ENCODE peak calls at places on chromosomes 3 and 15, in four cellular contexts. J is GM23248; D is GM23338; S is activated CD8-positive, alpha-beta memory T cell treated with anti-CD3 and anti-CD28 coated beads, Interleukin-2, amount 10 ng/mL, durations not matched to agents 7 days and 5 days. W is an unnamed sample.

GRCh38 chr3:73498764-73499622 is 125.7 kb downstream of the PDZRN3 start:
- DNase-seq in J (peak), D (no peak), S (no peak), W (no peak)

GRCh38 chr3:19046440-19046839 is 101.9 kb upstream of the KCNH8 start:
- DNase-seq in J (no peak), D (peak), S (no peak), W (no peak)

GRCh38 chr15:65330934-65331645 is 26.6 kb downstream of the RNU5B-1 start:
- DNase-seq in J (peak), D (no peak), S (no peak), W (no peak)

GRCh38 chr3:185900228-185900627 is 37.6 kb downstream of the TRA2B start:
- DNase-seq in J (peak), D (no peak), S (no peak), W (peak)

GRCh38 chr3:114218006-114218405 is 19.4 kb downstream of the ZNF80 start:
- DNase-seq in J (no peak), D (no peak), S (no peak), W (no peak)

GRCh38 chr3:126394179-126394976 is at the start of gene CFAP100:
- DNase-seq in J (peak), D (peak), S (no peak), W (no peak)

GRCh38 chr3:4417449-4417848 is 49.6 kb downstream of the SUMF1 start:
- DNase-seq in J (peak), D (no peak), S (no peak), W (no peak)

GRCh38 chr3:54994026-54994626 is 66.3 kb upstream of the LRTM1 start:
- DNase-seq in J (no peak), D (no peak), S (no peak), W (no peak)

GRCh38 chr15:64651573-64652260 is 123.7 kb downstream of the RBPMS2 start:
- DNase-seq in J (no peak), D (peak), S (peak), W (no peak)

GRCh38 chr15:90219421-90220141 is 14.2 kb downstream of the CIB1 start:
- DNase-seq in J (peak), D (peak), S (peak), W (no peak)

GRCh38 chr15:62494144-62494543 is 329.1 kb upstream of the C2CD4B start:
- DNase-seq in J (no peak), D (no peak), S (no peak), W (no peak)

W was measured in osteocyte.